ENCODE peak calls at places on chromosomes 11 and 22, in nine cellular contexts. One of them, this sample, is unnamed.

GRCh38 chr11:112453601-112454577 is 193.2 kb upstream of the PLET1 start:
- DNase-seq in EL: peak; percentile 36
- DNase-seq in sigmoid colon: no peak
- DNase-seq in stimulated activated CD8-positive, alpha-beta memory T cell treated with anti-CD3 and anti-CD28 coated beads, Interleukin-4, amount 100 ng/mL, for 24 hours: peak; percentile 5
- DNase-seq in ecto neural progenitor cell: no peak
- DNase-seq in progenitor cell of endocrine pancreas: no peak
- DNase-seq in aorta: peak; percentile 52
- DNase-seq in CD8-positive, alpha-beta T cell: no peak
- DNase-seq in activated CD4-positive, alpha-beta T cell treated with anti-CD3 and anti-CD28 coated beads for 1 hour: no peak
- DNase-seq in this sample: peak; percentile 5

GRCh38 chr22:42931421-42932196 is 74.5 kb upstream of the ARFGAP3 start:
- DNase-seq in EL: no peak
- DNase-seq in sigmoid colon: no peak
- DNase-seq in stimulated activated CD8-positive, alpha-beta memory T cell treated with anti-CD3 and anti-CD28 coated beads, Interleukin-4, amount 100 ng/mL, for 24 hours: no peak
- DNase-seq in ecto neural progenitor cell: no peak
- DNase-seq in progenitor cell of endocrine pancreas: no peak
- DNase-seq in aorta: peak; percentile 53
- DNase-seq in CD8-positive, alpha-beta T cell: no peak
- DNase-seq in activated CD4-positive, alpha-beta T cell treated with anti-CD3 and anti-CD28 coated beads for 1 hour: no peak
- DNase-seq in this sample: no peak

GRCh38 chr11:12696911-12697581 is 22.8 kb downstream of the TEAD1 start:
- DNase-seq in EL: no peak
- DNase-seq in sigmoid colon: no peak
- DNase-seq in stimulated activated CD8-positive, alpha-beta memory T cell treated with anti-CD3 and anti-CD28 coated beads, Interleukin-4, amount 100 ng/mL, for 24 hours: no peak
- DNase-seq in ecto neural progenitor cell: no peak
- DNase-seq in progenitor cell of endocrine pancreas: no peak
- DNase-seq in aorta: no peak
- DNase-seq in CD8-positive, alpha-beta T cell: no peak
- DNase-seq in activated CD4-positive, alpha-beta T cell treated with anti-CD3 and anti-CD28 coated beads for 1 hour: no peak
- DNase-seq in this sample: peak; percentile 75

GRCh38 chr22:30605449-30606110 is 1.4 kb upstream of the TCN2 start:
- DNase-seq in EL: peak; percentile 39
- DNase-seq in sigmoid colon: no peak
- DNase-seq in stimulated activated CD8-positive, alpha-beta memory T cell treated with anti-CD3 and anti-CD28 coated beads, Interleukin-4, amount 100 ng/mL, for 24 hours: no peak
- DNase-seq in ecto neural progenitor cell: peak; percentile 58
- DNase-seq in progenitor cell of endocrine pancreas: no peak
- DNase-seq in aorta: peak; percentile 73
- DNase-seq in CD8-positive, alpha-beta T cell: peak; percentile 45
- DNase-seq in activated CD4-positive, alpha-beta T cell treated with anti-CD3 and anti-CD28 coated beads for 1 hour: no peak
- DNase-seq in this sample: peak; percentile 49

GRCh38 chr11:130203766-130204702 is 44.5 kb downstream of the ST14 start:
- DNase-seq in EL: no peak
- DNase-seq in sigmoid colon: peak; percentile 30
- DNase-seq in stimulated activated CD8-positive, alpha-beta memory T cell treated with anti-CD3 and anti-CD28 coated beads, Interleukin-4, amount 100 ng/mL, for 24 hours: no peak
- DNase-seq in ecto neural progenitor cell: no peak
- DNase-seq in progenitor cell of endocrine pancreas: no peak
- DNase-seq in aorta: no peak
- DNase-seq in CD8-positive, alpha-beta T cell: no peak
- DNase-seq in activated CD4-positive, alpha-beta T cell treated with anti-CD3 and anti-CD28 coated beads for 1 hour: no peak
- DNase-seq in this sample: no peak

GRCh38 chr11:45917286-45917622 is 423 bp downstream of the PEX16 start:
- DNase-seq in EL: no peak
- DNase-seq in sigmoid colon: no peak
- DNase-seq in stimulated activated CD8-positive, alpha-beta memory T cell treated with anti-CD3 and anti-CD28 coated beads, Interleukin-4, amount 100 ng/mL, for 24 hours: no peak
- DNase-seq in ecto neural progenitor cell: no peak
- DNase-seq in progenitor cell of endocrine pancreas: no peak
- DNase-seq in aorta: no peak
- DNase-seq in CD8-positive, alpha-beta T cell: no peak
- DNase-seq in activated CD4-positive, alpha-beta T cell treated with anti-CD3 and anti-CD28 coated beads for 1 hour: no peak
- DNase-seq in this sample: no peak

GRCh38 chr11:7348432-7349298 is 97.0 kb downstream of the SYT9 start:
- DNase-seq in EL: no peak
- DNase-seq in sigmoid colon: no peak
- DNase-seq in stimulated activated CD8-positive, alpha-beta memory T cell treated with anti-CD3 and anti-CD28 coated beads, Interleukin-4, amount 100 ng/mL, for 24 hours: no peak
- DNase-seq in ecto neural progenitor cell: no peak
- DNase-seq in progenitor cell of endocrine pancreas: no peak
- DNase-seq in aorta: no peak
- DNase-seq in CD8-positive, alpha-beta T cell: no peak
- DNase-seq in activated CD4-positive, alpha-beta T cell treated with anti-CD3 and anti-CD28 coated beads for 1 hour: no peak
- DNase-seq in this sample: no peak

GRCh38 chr11:27319065-27319464 is 44.0 kb downstream of the CCDC34 start:
- DNase-seq in EL: peak; percentile 64
- DNase-seq in sigmoid colon: no peak
- DNase-seq in stimulated activated CD8-positive, alpha-beta memory T cell treated with anti-CD3 and anti-CD28 coated beads, Interleukin-4, amount 100 ng/mL, for 24 hours: no peak
- DNase-seq in ecto neural progenitor cell: no peak
- DNase-seq in progenitor cell of endocrine pancreas: no peak
- DNase-seq in aorta: no peak
- DNase-seq in CD8-positive, alpha-beta T cell: no peak
- DNase-seq in activated CD4-positive, alpha-beta T cell treated with anti-CD3 and anti-CD28 coated beads for 1 hour: no peak
- DNase-seq in this sample: peak; percentile 31

GRCh38 chr11:36564376-36565032 is 3.3 kb upstream of the RAG1 start:
- DNase-seq in EL: peak; percentile 58
- DNase-seq in sigmoid colon: no peak
- DNase-seq in stimulated activated CD8-positive, alpha-beta memory T cell treated with anti-CD3 and anti-CD28 coated beads, Interleukin-4, amount 100 ng/mL, for 24 hours: peak; percentile 9
- DNase-seq in ecto neural progenitor cell: peak; percentile 58
- DNase-seq in progenitor cell of endocrine pancreas: peak; percentile 18
- DNase-seq in aorta: peak; percentile 52
- DNase-seq in CD8-positive, alpha-beta T cell: peak; percentile 42
- DNase-seq in activated CD4-positive, alpha-beta T cell treated with anti-CD3 and anti-CD28 coated beads for 1 hour: no peak
- DNase-seq in this sample: peak; percentile 32

GRCh38 chr11:119935341-119935925 is 202.5 kb downstream of the TRIM29 start:
- DNase-seq in EL: no peak
- DNase-seq in sigmoid colon: no peak
- DNase-seq in stimulated activated CD8-positive, alpha-beta memory T cell treated with anti-CD3 and anti-CD28 coated beads, Interleukin-4, amount 100 ng/mL, for 24 hours: no peak
- DNase-seq in ecto neural progenitor cell: no peak
- DNase-seq in progenitor cell of endocrine pancreas: no peak
- DNase-seq in aorta: no peak
- DNase-seq in CD8-positive, alpha-beta T cell: no peak
- DNase-seq in activated CD4-positive, alpha-beta T cell treated with anti-CD3 and anti-CD28 coated beads for 1 hour: no peak
- DNase-seq in this sample: no peak

GRCh38 chr22:17675584-17675983 is 37.0 kb downstream of the BCL2L13 start:
- DNase-seq in EL: no peak
- DNase-seq in sigmoid colon: no peak
- DNase-seq in stimulated activated CD8-positive, alpha-beta memory T cell treated with anti-CD3 and anti-CD28 coated beads, Interleukin-4, amount 100 ng/mL, for 24 hours: no peak
- DNase-seq in ecto neural progenitor cell: no peak
- DNase-seq in progenitor cell of endocrine pancreas: no peak
- DNase-seq in aorta: no peak
- DNase-seq in CD8-positive, alpha-beta T cell: no peak
- DNase-seq in activated CD4-positive, alpha-beta T cell treated with anti-CD3 and anti-CD28 coated beads for 1 hour: no peak
- DNase-seq in this sample: no peak

GRCh38 chr11:108966206-108966605 is 301.3 kb downstream of the DDX10 start:
- DNase-seq in EL: no peak
- DNase-seq in sigmoid colon: no peak
- DNase-seq in stimulated activated CD8-positive, alpha-beta memory T cell treated with anti-CD3 and anti-CD28 coated beads, Interleukin-4, amount 100 ng/mL, for 24 hours: no peak
- DNase-seq in ecto neural progenitor cell: no peak
- DNase-seq in progenitor cell of endocrine pancreas: no peak
- DNase-seq in aorta: no peak
- DNase-seq in CD8-positive, alpha-beta T cell: no peak
- DNase-seq in activated CD4-positive, alpha-beta T cell treated with anti-CD3 and anti-CD28 coated beads for 1 hour: no peak
- DNase-seq in this sample: no peak

GRCh38 chr22:20425821-20426615 is 11.6 kb downstream of the SCARF2 start:
- DNase-seq in EL: no peak
- DNase-seq in sigmoid colon: no peak
- DNase-seq in stimulated activated CD8-positive, alpha-beta memory T cell treated with anti-CD3 and anti-CD28 coated beads, Interleukin-4, amount 100 ng/mL, for 24 hours: no peak
- DNase-seq in ecto neural progenitor cell: no peak
- DNase-seq in progenitor cell of endocrine pancreas: no peak
- DNase-seq in aorta: peak; percentile 46
- DNase-seq in CD8-positive, alpha-beta T cell: no peak
- DNase-seq in activated CD4-positive, alpha-beta T cell treated with anti-CD3 and anti-CD28 coated beads for 1 hour: no peak
- DNase-seq in this sample: no peak

GRCh38 chr11:112922606-112923005 is 38.6 kb upstream of the NCAM1 start:
- DNase-seq in EL: no peak
- DNase-seq in sigmoid colon: no peak
- DNase-seq in stimulated activated CD8-positive, alpha-beta memory T cell treated with anti-CD3 and anti-CD28 coated beads, Interleukin-4, amount 100 ng/mL, for 24 hours: no peak
- DNase-seq in ecto neural progenitor cell: no peak
- DNase-seq in progenitor cell of endocrine pancreas: no peak
- DNase-seq in aorta: no peak
- DNase-seq in CD8-positive, alpha-beta T cell: no peak
- DNase-seq in activated CD4-positive, alpha-beta T cell treated with anti-CD3 and anti-CD28 coated beads for 1 hour: no peak
- DNase-seq in this sample: no peak

GRCh38 chr22:27851974-27852713 is 50.6 kb upstream of the MN1 start:
- DNase-seq in EL: no peak
- DNase-seq in sigmoid colon: peak; percentile 34
- DNase-seq in stimulated activated CD8-positive, alpha-beta memory T cell treated with anti-CD3 and anti-CD28 coated beads, Interleukin-4, amount 100 ng/mL, for 24 hours: no peak
- DNase-seq in ecto neural progenitor cell: no peak
- DNase-seq in progenitor cell of endocrine pancreas: no peak
- DNase-seq in aorta: no peak
- DNase-seq in CD8-positive, alpha-beta T cell: no peak
- DNase-seq in activated CD4-positive, alpha-beta T cell treated with anti-CD3 and anti-CD28 coated beads for 1 hour: no peak
- DNase-seq in this sample: no peak

GRCh38 chr11:28999620-29000019 is 891.4 kb downstream of the METTL15 start:
- DNase-seq in EL: no peak
- DNase-seq in sigmoid colon: no peak
- DNase-seq in stimulated activated CD8-positive, alpha-beta memory T cell treated with anti-CD3 and anti-CD28 coated beads, Interleukin-4, amount 100 ng/mL, for 24 hours: no peak
- DNase-seq in ecto neural progenitor cell: no peak
- DNase-seq in progenitor cell of endocrine pancreas: no peak
- DNase-seq in aorta: no peak
- DNase-seq in CD8-positive, alpha-beta T cell: no peak
- DNase-seq in activated CD4-positive, alpha-beta T cell treated with anti-CD3 and anti-CD28 coated beads for 1 hour: no peak
- DNase-seq in this sample: no peak

GRCh38 chr11:134764367-134764766 is 352.3 kb upstream of the B3GAT1 start:
- DNase-seq in EL: no peak
- DNase-seq in sigmoid colon: no peak
- DNase-seq in stimulated activated CD8-positive, alpha-beta memory T cell treated with anti-CD3 and anti-CD28 coated beads, Interleukin-4, amount 100 ng/mL, for 24 hours: no peak
- DNase-seq in ecto neural progenitor cell: peak; percentile 29
- DNase-seq in progenitor cell of endocrine pancreas: no peak
- DNase-seq in aorta: no peak
- DNase-seq in CD8-positive, alpha-beta T cell: no peak
- DNase-seq in activated CD4-positive, alpha-beta T cell treated with anti-CD3 and anti-CD28 coated beads for 1 hour: no peak
- DNase-seq in this sample: no peak

GRCh38 chr11:57643802-57644201 is 5.9 kb downstream of the YPEL4 start:
- DNase-seq in EL: no peak
- DNase-seq in sigmoid colon: no peak
- DNase-seq in stimulated activated CD8-positive, alpha-beta memory T cell treated with anti-CD3 and anti-CD28 coated beads, Interleukin-4, amount 100 ng/mL, for 24 hours: no peak
- DNase-seq in ecto neural progenitor cell: no peak
- DNase-seq in progenitor cell of endocrine pancreas: no peak
- DNase-seq in aorta: no peak
- DNase-seq in CD8-positive, alpha-beta T cell: no peak
- DNase-seq in activated CD4-positive, alpha-beta T cell treated with anti-CD3 and anti-CD28 coated beads for 1 hour: no peak
- DNase-seq in this sample: no peak

GRCh38 chr11:5234390-5234834 is at the start of gene HBD:
- DNase-seq in EL: peak; percentile 18
- DNase-seq in sigmoid colon: no peak
- DNase-seq in stimulated activated CD8-positive, alpha-beta memory T cell treated with anti-CD3 and anti-CD28 coated beads, Interleukin-4, amount 100 ng/mL, for 24 hours: no peak
- DNase-seq in ecto neural progenitor cell: no peak
- DNase-seq in progenitor cell of endocrine pancreas: no peak
- DNase-seq in aorta: no peak
- DNase-seq in CD8-positive, alpha-beta T cell: no peak
- DNase-seq in activated CD4-positive, alpha-beta T cell treated with anti-CD3 and anti-CD28 coated beads for 1 hour: no peak
- DNase-seq in this sample: no peak

GRCh38 chr11:16280256-16280682 is 76.1 kb downstream of the SOX6 start:
- DNase-seq in EL: no peak
- DNase-seq in sigmoid colon: peak; percentile 51
- DNase-seq in stimulated activated CD8-positive, alpha-beta memory T cell treated with anti-CD3 and anti-CD28 coated beads, Interleukin-4, amount 100 ng/mL, for 24 hours: no peak
- DNase-seq in ecto neural progenitor cell: no peak
- DNase-seq in progenitor cell of endocrine pancreas: no peak
- DNase-seq in aorta: no peak
- DNase-seq in CD8-positive, alpha-beta T cell: no peak
- DNase-seq in activated CD4-positive, alpha-beta T cell treated with anti-CD3 and anti-CD28 coated beads for 1 hour: no peak
- DNase-seq in this sample: peak; percentile 63

GRCh38 chr22:46079861-46080821 is 70.2 kb upstream of the PPARA start:
- DNase-seq in EL: peak; percentile 95
- DNase-seq in sigmoid colon: peak; percentile 95
- DNase-seq in stimulated activated CD8-positive, alpha-beta memory T cell treated with anti-CD3 and anti-CD28 coated beads, Interleukin-4, amount 100 ng/mL, for 24 hours: no peak
- DNase-seq in ecto neural progenitor cell: no peak
- DNase-seq in progenitor cell of endocrine pancreas: no peak
- DNase-seq in aorta: peak; percentile 94
- DNase-seq in CD8-positive, alpha-beta T cell: no peak
- DNase-seq in activated CD4-positive, alpha-beta T cell treated with anti-CD3 and anti-CD28 coated beads for 1 hour: no peak
- DNase-seq in this sample: peak; percentile 83

GRCh38 chr11:75029836-75030631 is 41.3 kb downstream of the NEU3 start:
- DNase-seq in EL: peak; percentile 14
- DNase-seq in sigmoid colon: no peak
- DNase-seq in stimulated activated CD8-positive, alpha-beta memory T cell treated with anti-CD3 and anti-CD28 coated beads, Interleukin-4, amount 100 ng/mL, for 24 hours: no peak
- DNase-seq in ecto neural progenitor cell: peak; percentile 26
- DNase-seq in progenitor cell of endocrine pancreas: no peak
- DNase-seq in aorta: no peak
- DNase-seq in CD8-positive, alpha-beta T cell: no peak
- DNase-seq in activated CD4-positive, alpha-beta T cell treated with anti-CD3 and anti-CD28 coated beads for 1 hour: no peak
- DNase-seq in this sample: no peak

GRCh38 chr11:58222730-58223129 is 6.0 kb downstream of the OR10Q1 start:
- DNase-seq in EL: peak; percentile 26
- DNase-seq in sigmoid colon: no peak
- DNase-seq in stimulated activated CD8-positive, alpha-beta memory T cell treated with anti-CD3 and anti-CD28 coated beads, Interleukin-4, amount 100 ng/mL, for 24 hours: no peak
- DNase-seq in ecto neural progenitor cell: no peak
- DNase-seq in progenitor cell of endocrine pancreas: no peak
- DNase-seq in aorta: no peak
- DNase-seq in CD8-positive, alpha-beta T cell: no peak
- DNase-seq in activated CD4-positive, alpha-beta T cell treated with anti-CD3 and anti-CD28 coated beads for 1 hour: no peak
- DNase-seq in this sample: no peak

GRCh38 chr22:19719055-19719482 is 4.3 kb upstream of the GP1BB start:
- DNase-seq in EL: no peak
- DNase-seq in sigmoid colon: no peak
- DNase-seq in stimulated activated CD8-positive, alpha-beta memory T cell treated with anti-CD3 and anti-CD28 coated beads, Interleukin-4, amount 100 ng/mL, for 24 hours: no peak
- DNase-seq in ecto neural progenitor cell: no peak
- DNase-seq in progenitor cell of endocrine pancreas: no peak
- DNase-seq in aorta: no peak
- DNase-seq in CD8-positive, alpha-beta T cell: no peak
- DNase-seq in activated CD4-positive, alpha-beta T cell treated with anti-CD3 and anti-CD28 coated beads for 1 hour: no peak
- DNase-seq in this sample: no peak

GRCh38 chr11:36464720-36465119 is 45.4 kb downstream of the TRAF6 start:
- DNase-seq in EL: no peak
- DNase-seq in sigmoid colon: no peak
- DNase-seq in stimulated activated CD8-positive, alpha-beta memory T cell treated with anti-CD3 and anti-CD28 coated beads, Interleukin-4, amount 100 ng/mL, for 24 hours: no peak
- DNase-seq in ecto neural progenitor cell: no peak
- DNase-seq in progenitor cell of endocrine pancreas: no peak
- DNase-seq in aorta: no peak
- DNase-seq in CD8-positive, alpha-beta T cell: no peak
- DNase-seq in activated CD4-positive, alpha-beta T cell treated with anti-CD3 and anti-CD28 coated beads for 1 hour: no peak
- DNase-seq in this sample: no peak

GRCh38 chr22:27250418-27250817 is 551.1 kb downstream of the MN1 start:
- DNase-seq in EL: no peak
- DNase-seq in sigmoid colon: no peak
- DNase-seq in stimulated activated CD8-positive, alpha-beta memory T cell treated with anti-CD3 and anti-CD28 coated beads, Interleukin-4, amount 100 ng/mL, for 24 hours: no peak
- DNase-seq in ecto neural progenitor cell: no peak
- DNase-seq in progenitor cell of endocrine pancreas: no peak
- DNase-seq in aorta: no peak
- DNase-seq in CD8-positive, alpha-beta T cell: no peak
- DNase-seq in activated CD4-positive, alpha-beta T cell treated with anti-CD3 and anti-CD28 coated beads for 1 hour: no peak
- DNase-seq in this sample: no peak

GRCh38 chr11:65958774-65959420 is 2.6 kb upstream of the SART1 start:
- DNase-seq in EL: no peak
- DNase-seq in sigmoid colon: no peak
- DNase-seq in stimulated activated CD8-positive, alpha-beta memory T cell treated with anti-CD3 and anti-CD28 coated beads, Interleukin-4, amount 100 ng/mL, for 24 hours: no peak
- DNase-seq in ecto neural progenitor cell: no peak
- DNase-seq in progenitor cell of endocrine pancreas: no peak
- DNase-seq in aorta: no peak
- DNase-seq in CD8-positive, alpha-beta T cell: no peak
- DNase-seq in activated CD4-positive, alpha-beta T cell treated with anti-CD3 and anti-CD28 coated beads for 1 hour: no peak
- DNase-seq in this sample: no peak

GRCh38 chr22:35589071-35589735 is 27.9 kb downstream of the MB start:
- DNase-seq in EL: peak; percentile 100
- DNase-seq in sigmoid colon: peak; percentile 80
- DNase-seq in stimulated activated CD8-positive, alpha-beta memory T cell treated with anti-CD3 and anti-CD28 coated beads, Interleukin-4, amount 100 ng/mL, for 24 hours: no peak
- DNase-seq in ecto neural progenitor cell: no peak
- DNase-seq in progenitor cell of endocrine pancreas: no peak
- DNase-seq in aorta: peak; percentile 52
- DNase-seq in CD8-positive, alpha-beta T cell: no peak
- DNase-seq in activated CD4-positive, alpha-beta T cell treated with anti-CD3 and anti-CD28 coated beads for 1 hour: no peak
- DNase-seq in this sample: peak; percentile 73

GRCh38 chr11:101748572-101748971 is 164.8 kb upstream of the TRPC6 start:
- DNase-seq in EL: no peak
- DNase-seq in sigmoid colon: no peak
- DNase-seq in stimulated activated CD8-positive, alpha-beta memory T cell treated with anti-CD3 and anti-CD28 coated beads, Interleukin-4, amount 100 ng/mL, for 24 hours: no peak
- DNase-seq in ecto neural progenitor cell: no peak
- DNase-seq in progenitor cell of endocrine pancreas: no peak
- DNase-seq in aorta: no peak
- DNase-seq in CD8-positive, alpha-beta T cell: no peak
- DNase-seq in activated CD4-positive, alpha-beta T cell treated with anti-CD3 and anti-CD28 coated beads for 1 hour: no peak
- DNase-seq in this sample: no peak

GRCh38 chr11:131300304-131300703 is 70.1 kb upstream of the NTM start:
- DNase-seq in EL: no peak
- DNase-seq in sigmoid colon: no peak
- DNase-seq in stimulated activated CD8-positive, alpha-beta memory T cell treated with anti-CD3 and anti-CD28 coated beads, Interleukin-4, amount 100 ng/mL, for 24 hours: no peak
- DNase-seq in ecto neural progenitor cell: no peak
- DNase-seq in progenitor cell of endocrine pancreas: no peak
- DNase-seq in aorta: no peak
- DNase-seq in CD8-positive, alpha-beta T cell: no peak
- DNase-seq in activated CD4-positive, alpha-beta T cell treated with anti-CD3 and anti-CD28 coated beads for 1 hour: no peak
- DNase-seq in this sample: no peak

GRCh38 chr11:134823970-134824369 is 411.9 kb upstream of the B3GAT1 start:
- DNase-seq in EL: no peak
- DNase-seq in sigmoid colon: no peak
- DNase-seq in stimulated activated CD8-positive, alpha-beta memory T cell treated with anti-CD3 and anti-CD28 coated beads, Interleukin-4, amount 100 ng/mL, for 24 hours: no peak
- DNase-seq in ecto neural progenitor cell: no peak
- DNase-seq in progenitor cell of endocrine pancreas: no peak
- DNase-seq in aorta: no peak
- DNase-seq in CD8-positive, alpha-beta T cell: no peak
- DNase-seq in activated CD4-positive, alpha-beta T cell treated with anti-CD3 and anti-CD28 coated beads for 1 hour: no peak
- DNase-seq in this sample: no peak

This sample was measured in LoVo.